ENCODE peak calls at places on chromosomes 7 and 10, in eight cellular contexts. R is heart right ventricle, Q is adrenal gland, N is heart left ventricle, X is gastrocnemius medialis, K is upper lobe of right lung, E is H1, G is prostate gland. M is an unnamed sample.

GRCh38 chr10:110742801-110743200 is 98.7 kb downstream of the RBM20 start:
- DNase-seq in X (no peak), N (no peak), E (no peak), G (no peak), Q (no peak), K (no peak), R (peak; percentile 41), M (no peak)

GRCh38 chr10:60892571-60892970 is 51.4 kb downstream of the RHOBTB1 start:
- DNase-seq in R (no peak), K (no peak), Q (no peak), X (peak; percentile 84), N (no peak), E (no peak), G (no peak), M (no peak)

GRCh38 chr7:33885290-33886005 is 19.9 kb upstream of the BMPER start:
- DNase-seq in Q (no peak), K (no peak), X (no peak), R (no peak), E (no peak), G (no peak), N (no peak), M (no peak)

GRCh38 chr7:148701414-148701813 is 2.7 kb downstream of the CUL1 start:
- DNase-seq in X (no peak), K (no peak), G (no peak), Q (no peak), E (no peak), N (no peak), R (no peak), M (no peak)

GRCh38 chr10:112953075-112953501 is 3.0 kb downstream of the TCF7L2 start:
- DNase-seq in G (peak; percentile 41), E (no peak), Q (peak; percentile 38), K (no peak), X (no peak), N (peak; percentile 40), R (peak; percentile 38), M (peak; percentile 61)

GRCh38 chr7:98240961-98241673 is 10.9 kb downstream of the TECPR1 start:
- DNase-seq in G (peak; percentile 49), R (peak; percentile 31), N (no peak), X (no peak), E (no peak), K (no peak), Q (peak; percentile 37), M (peak; percentile 74)

GRCh38 chr7:139777304-139777890 is 401 bp downstream of the HIPK2 start:
- DNase-seq in N (peak; percentile 54), X (no peak), Q (peak; percentile 35), E (no peak), G (peak; percentile 24), R (no peak), K (peak; percentile 72), M (peak; percentile 58)

GRCh38 chr7:55476071-55476803 is 96.1 kb downstream of the VOPP1 start:
- DNase-seq in X (no peak), R (no peak), N (no peak), E (no peak), Q (no peak), K (no peak), G (no peak), M (no peak)

GRCh38 chr10:132200344-132201110 is 13.8 kb downstream of the DPYSL4 start:
- DNase-seq in K (no peak), N (no peak), G (no peak), X (no peak), Q (no peak), E (no peak), R (no peak), M (no peak)

GRCh38 chr10:47143072-47143471 is 156.9 kb upstream of the GDF10 start:
- DNase-seq in R (no peak), N (no peak), X (no peak), E (no peak), Q (no peak), K (no peak), G (no peak), M (no peak)

GRCh38 chr10:99593312-99593711 is 26.9 kb downstream of the SLC25A28 start:
- DNase-seq in R (no peak), G (no peak), X (no peak), E (no peak), K (no peak), Q (no peak), N (no peak), M (peak; percentile 26)

GRCh38 chr7:86692755-86693154 is 49.0 kb downstream of the GRM3 start:
- DNase-seq in X (no peak), R (no peak), K (no peak), E (no peak), Q (no peak), N (no peak), G (no peak), M (no peak)

GRCh38 chr10:97726636-97727178 is 10.2 kb upstream of the ZFYVE27 start:
- DNase-seq in K (no peak), N (no peak), R (no peak), Q (peak; percentile 73), X (no peak), G (peak; percentile 43), E (no peak), M (peak; percentile 33)

GRCh38 chr7:49513939-49514338 is 259.5 kb upstream of the VWC2 start:
- DNase-seq in G (no peak), N (no peak), R (no peak), X (no peak), Q (no peak), E (no peak), K (no peak), M (no peak)

GRCh38 chr10:45227042-45227441 is 88.4 kb downstream of the OR13A1 start:
- DNase-seq in Q (no peak), X (no peak), N (no peak), R (no peak), G (no peak), E (no peak), K (no peak), M (no peak)

GRCh38 chr10:76024460-76025123 is 593.2 kb downstream of the LRMDA start:
- DNase-seq in N (no peak), E (no peak), G (no peak), R (no peak), X (no peak), K (no peak), Q (no peak), M (no peak)

GRCh38 chr10:12201543-12201942 is 5.6 kb downstream of the CDC123 start:
- DNase-seq in G (no peak), K (no peak), E (no peak), R (no peak), N (no peak), Q (no peak), X (no peak), M (no peak)

GRCh38 chr7:4801839-4802231 is 26.4 kb downstream of the AP5Z1 start:
- DNase-seq in K (no peak), Q (no peak), G (no peak), N (no peak), R (no peak), X (no peak), E (no peak), M (no peak)

GRCh38 chr10:17409170-17409733 is 45.1 kb downstream of the ST8SIA6 start:
- DNase-seq in Q (no peak), G (no peak), K (no peak), E (no peak), R (no peak), N (no peak), X (no peak), M (no peak)

GRCh38 chr10:129939416-129940275 is 24.4 kb downstream of the EBF3 start:
- DNase-seq in G (no peak), N (no peak), R (no peak), Q (no peak), E (no peak), K (no peak), X (no peak), M (no peak)

GRCh38 chr10:30827531-30828120 is 198.1 kb upstream of the LYZL2 start:
- DNase-seq in N (no peak), Q (no peak), G (no peak), E (no peak), K (no peak), R (peak; percentile 31), X (no peak), M (no peak)

GRCh38 chr7:135330088-135330487 is 96.5 kb downstream of the STRA8 start:
- DNase-seq in R (no peak), E (no peak), G (no peak), X (no peak), N (no peak), Q (no peak), K (no peak), M (no peak)

GRCh38 chr7:94669773-94670495 is 14.0 kb upstream of the SGCE start:
- DNase-seq in X (no peak), E (no peak), N (no peak), K (no peak), R (no peak), G (no peak), Q (no peak), M (no peak)

GRCh38 chr10:83760142-83760541 is 379.2 kb upstream of the GHITM start:
- DNase-seq in R (no peak), X (no peak), N (no peak), K (no peak), G (no peak), Q (no peak), E (peak; percentile 17), M (no peak)

GRCh38 chr10:43686414-43686813 is 37.7 kb upstream of the ZNF32 start:
- DNase-seq in E (no peak), K (no peak), N (no peak), G (no peak), R (no peak), Q (no peak), X (no peak), M (no peak)
- TF ChIP-seq CTCF in E (no peak), K (no peak), N (peak; percentile 15), G (no peak), R (no peak), Q (no peak), X (no peak), M (no peak)

DNA sequence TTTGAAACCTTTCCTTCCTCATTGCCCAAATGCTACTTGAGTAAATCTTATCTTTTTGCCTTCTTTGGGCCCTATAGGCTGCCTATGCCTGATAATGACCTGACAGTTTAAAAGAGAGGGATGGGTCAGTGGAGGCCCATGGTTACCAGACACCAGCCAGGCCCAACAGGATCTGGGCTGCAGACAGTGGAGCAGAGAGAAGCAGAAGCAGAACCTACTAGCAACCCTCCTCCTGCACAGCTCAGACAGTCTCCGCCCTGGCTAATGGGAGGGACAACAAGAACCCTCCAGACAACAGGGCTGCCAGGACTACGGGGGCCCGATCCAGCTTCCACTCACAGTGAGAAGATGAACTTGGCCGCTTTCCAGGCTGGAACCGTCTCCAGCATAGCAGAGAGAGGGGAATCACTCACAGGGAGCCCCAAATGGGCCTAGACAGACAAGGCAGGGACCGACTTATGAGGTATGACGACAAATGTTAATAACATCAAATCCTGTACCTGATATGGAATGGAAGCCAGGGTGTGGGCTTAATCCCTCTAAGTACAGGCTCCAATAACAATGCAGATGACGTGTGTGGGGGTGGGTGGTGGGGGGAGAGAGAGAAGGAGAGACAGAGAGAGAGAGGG is 31.7 kb upstream of the DGKI start:
- DNase-seq in N (peak; percentile 79), E (no peak), G (no peak), Q (no peak), K (no peak), R (peak; percentile 76), X (no peak), M (peak; percentile 37)
- H3K36me3 ChIP-seq in N (peaks cover 66% of the 10 kb centered on the region), E (no peaks in the 10 kb centered on the region), G (peaks cover 3% of the 10 kb centered on the region), Q (no peaks in the 10 kb centered on the region), K (peaks cover 79% of the 10 kb centered on the region), R (peaks cover 78% of the 10 kb centered on the region), X (no peaks in the 10 kb centered on the region), M (peaks cover 7% of the 10 kb centered on the region)

GRCh38 chr7:75776295-75776971 is 4.4 kb upstream of the CCL26 start:
- DNase-seq in R (no peak), K (no peak), N (no peak), Q (no peak), X (no peak), E (no peak), G (no peak), M (no peak)
- TF ChIP-seq CTCF in R (no peak), K (no peak), N (no peak), Q (no peak), X (no peak), E (no peak), G (no peak), M (no peak)

GRCh38 chr7:84455788-84456187 is 261.2 kb upstream of the SEMA3A start:
- DNase-seq in K (no peak), N (no peak), Q (no peak), G (no peak), R (no peak), X (no peak), E (no peak), M (no peak)
- H3K36me3 ChIP-seq in K (no peaks in the 10 kb centered on the region), N (no peaks in the 10 kb centered on the region), Q (no peaks in the 10 kb centered on the region), G (no peaks in the 10 kb centered on the region), R (no peaks in the 10 kb centered on the region), X (no peaks in the 10 kb centered on the region), E (no peaks in the 10 kb centered on the region), M (no peaks in the 10 kb centered on the region)

M was measured in body of pancreas.